ENCODE peak calls at places on chromosomes 3 and 15, in five cellular contexts. A is RWPE2; K is adrenal gland; G is CD8-positive, alpha-beta T cell; Q is nephron progenitor cell. U is an unnamed sample.

GRCh38 chr15:53559364-53560253 is 199.9 kb downstream of the WDR72 start:
- DNase-seq in A (no peak), K (no peak), G (no peak), Q (no peak), U (no peak)

GRCh38 chr3:177686671-177687070 is 489.4 kb upstream of the TBL1XR1 start:
- DNase-seq in A (no peak), K (no peak), G (no peak), Q (no peak), U (no peak)

GRCh38 chr3:102089904-102090492 is 240.7 kb downstream of the NFKBIZ start:
- DNase-seq in A (no peak), K (no peak), G (no peak), Q (peak), U (peak)

GRCh38 chr3:106257172-106257571 is 388.4 kb upstream of the CBLB start:
- DNase-seq in A (no peak), K (no peak), G (no peak), Q (no peak), U (no peak)

GRCh38 chr3:25262322-25262721 is 165.7 kb upstream of the RARB start:
- DNase-seq in A (no peak), K (no peak), G (no peak), Q (no peak), U (no peak)

GRCh38 chr3:72655758-72656157 is 192.5 kb downstream of the SHQ1 start:
- DNase-seq in A (no peak), K (no peak), G (no peak), Q (no peak), U (no peak)

GRCh38 chr15:78077860-78078187 is 313 bp upstream of the TBC1D2B start:
- DNase-seq in A (no peak), K (no peak), G (no peak), Q (no peak), U (no peak)

GRCh38 chr3:18946524-18946923 is 201.8 kb upstream of the KCNH8 start:
- DNase-seq in A (no peak), K (no peak), G (no peak), Q (no peak), U (no peak)

GRCh38 chr3:142028174-142028833 is 121.0 kb downstream of the TFDP2 start:
- DNase-seq in A (no peak), K (no peak), G (no peak), Q (peak), U (peak)

GRCh38 chr3:34727700-34728099 is 911.6 kb upstream of the ARPP21 start:
- DNase-seq in A (no peak), K (no peak), G (no peak), Q (no peak), U (no peak)

GRCh38 chr3:12869025-12869695 is 27.8 kb upstream of the RPL32 start:
- DNase-seq in A (no peak), K (peak), G (no peak), Q (peak), U (no peak)

GRCh38 chr3:54756330-54756731 is 171.5 kb downstream of the LRTM1 start:
- DNase-seq in A (no peak), K (no peak), G (no peak), Q (no peak), U (no peak)

GRCh38 chr3:126961791-126962461 is 21.0 kb upstream of the PLXNA1 start:
- DNase-seq in A (peak), K (peak), G (no peak), Q (no peak), U (no peak)

GRCh38 chr15:89376441-89376840 is 41.8 kb upstream of the POLG start:
- DNase-seq in A (no peak), K (no peak), G (no peak), Q (no peak), U (no peak)

GRCh38 chr15:63835211-63835568 is 1.4 kb upstream of the HERC1 start:
- DNase-seq in A (no peak), K (no peak), G (no peak), Q (no peak), U (no peak)

GRCh38 chr15:68798695-68799094 is 22.0 kb downstream of the ANP32A start:
- DNase-seq in A (no peak), K (no peak), G (no peak), Q (no peak), U (no peak)

GRCh38 chr15:90042766-90043525 is 41.8 kb downstream of the ZNF710 start:
- DNase-seq in A (peak), K (no peak), G (no peak), Q (no peak), U (no peak)

GRCh38 chr15:77630064-77630463 is 2.6 kb downstream of the LINGO1 start:
- DNase-seq in A (no peak), K (no peak), G (no peak), Q (no peak), U (no peak)

GRCh38 chr15:59833366-59833765 is 144.2 kb upstream of the BNIP2 start:
- DNase-seq in A (no peak), K (no peak), G (no peak), Q (no peak), U (no peak)

GRCh38 chr3:713225-713624 is 379.6 kb upstream of the CNTN6 start:
- DNase-seq in A (no peak), K (no peak), G (no peak), Q (no peak), U (no peak)

GRCh38 chr3:10547413-10547812 is 42.0 kb upstream of the ATP2B2 start:
- DNase-seq in A (no peak), K (no peak), G (no peak), Q (no peak), U (no peak)

GRCh38 chr3:196288141-196288460 is 575 bp upstream of the PCYT1A start:
- DNase-seq in A (no peak), K (no peak), G (no peak), Q (no peak), U (no peak)

GRCh38 chr3:187342255-187342654 is 25.9 kb upstream of the RTP4 start:
- DNase-seq in A (no peak), K (no peak), G (no peak), Q (no peak), U (no peak)

GRCh38 chr3:60013241-60013640 is 963.4 kb upstream of the CFAP20DC start:
- DNase-seq in A (no peak), K (no peak), G (no peak), Q (no peak), U (no peak)

GRCh38 chr15:34795267-34796081 is at the start of gene ACTC1:
- DNase-seq in A (peak), K (peak), G (no peak), Q (peak), U (peak)

GRCh38 chr3:60266444-60266843 is 984.8 kb downstream of the FHIT start:
- DNase-seq in A (no peak), K (no peak), G (no peak), Q (no peak), U (no peak)

GRCh38 chr3:7876741-7877297 is 624.8 kb upstream of the LMCD1 start:
- DNase-seq in A (no peak), K (no peak), G (peak), Q (no peak), U (no peak)

GRCh38 chr3:99846472-99846871 is 28.8 kb downstream of the CMSS1 start:
- DNase-seq in A (no peak), K (no peak), G (no peak), Q (no peak), U (peak)

GRCh38 chr3:100761951-100762350 is 52.7 kb downstream of the TFG start:
- DNase-seq in A (no peak), K (no peak), G (no peak), Q (no peak), U (no peak)

GRCh38 chr3:51798561-51798960 is 19.5 kb upstream of the IQCF6 start:
- DNase-seq in A (no peak), K (no peak), G (peak), Q (peak), U (no peak)

GRCh38 chr3:163273694-163274093 is 1777.1 kb downstream of the OTOL1 start:
- DNase-seq in A (no peak), K (no peak), G (no peak), Q (no peak), U (no peak)

GRCh38 chr3:82561759-82562158 is 800.3 kb upstream of the GBE1 start:
- DNase-seq in A (no peak), K (no peak), G (no peak), Q (no peak), U (no peak)

DNA sequence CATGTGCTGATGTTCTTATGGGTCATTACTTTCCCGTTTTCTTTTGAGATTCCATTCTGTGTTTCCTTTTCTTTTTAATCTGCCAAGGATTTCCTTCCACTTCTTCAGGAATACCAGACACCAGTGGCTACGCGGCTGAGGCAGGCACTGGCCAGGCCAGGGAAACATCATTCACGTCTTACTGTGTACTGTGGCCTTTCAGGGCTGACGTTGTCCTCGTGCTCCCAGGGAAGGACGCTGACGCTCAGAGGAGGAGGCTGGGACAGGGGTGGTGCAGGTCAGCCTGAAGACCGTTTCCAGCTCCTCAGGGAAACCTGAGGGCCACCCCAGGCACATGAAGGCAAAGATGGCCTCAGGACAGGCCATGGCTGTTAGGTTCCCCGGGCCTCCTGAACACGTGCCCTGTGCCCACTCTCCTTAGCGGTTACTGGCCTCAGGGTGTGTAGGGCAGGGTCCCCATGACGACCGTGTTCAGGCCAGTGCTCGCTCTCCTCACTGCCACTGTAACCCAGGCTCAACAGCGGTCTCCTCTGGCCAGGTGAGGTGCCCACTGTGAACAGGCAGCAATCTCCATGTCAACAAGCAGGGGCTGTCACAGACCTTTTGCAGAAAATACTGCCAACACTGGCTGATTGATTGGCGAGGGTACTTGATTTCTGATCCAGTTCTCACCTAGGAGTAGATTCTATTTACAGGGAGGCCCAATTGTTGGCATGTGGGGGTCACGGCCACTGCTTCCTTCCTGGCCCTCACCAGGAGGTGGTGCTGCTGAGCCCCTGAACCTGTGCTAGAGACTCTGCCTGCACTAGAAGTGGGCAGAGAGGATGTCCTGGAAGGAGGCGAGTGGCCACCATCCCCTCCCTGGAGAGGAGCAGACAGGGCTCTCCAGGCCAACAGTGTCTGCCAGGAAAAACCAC is 169.5 kb downstream of the ATP10A start:
- DNase-seq in A (no peak), K (no peak), G (no peak), Q (peak), U (peak)
- TF ChIP-seq CTCF in A (peak), K (peak), G (peak), Q (peak), U (peak)

DNA sequence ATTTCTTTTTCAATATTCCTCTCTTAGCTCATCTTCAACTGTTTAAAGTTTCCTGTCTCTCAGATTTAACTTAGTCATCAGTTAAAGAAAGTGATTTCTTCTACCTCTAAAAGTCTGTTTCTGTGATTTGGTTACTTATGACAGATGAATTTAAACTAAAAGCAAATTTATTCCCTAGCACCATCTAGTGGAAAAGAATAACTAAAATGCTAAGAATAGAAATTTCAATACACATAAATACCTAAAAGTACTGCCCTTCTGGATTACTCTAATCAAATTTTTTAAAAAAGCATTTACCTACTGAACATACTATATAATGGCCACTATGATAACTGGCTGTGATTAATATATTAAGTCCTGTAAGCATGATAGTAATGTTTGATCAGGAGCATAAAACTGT is 14.0 kb upstream of the ZCWPW2 start:
- DNase-seq in A (no peak), K (no peak), G (no peak), Q (no peak), U (no peak)
- TF ChIP-seq CTCF in A (peak), K (no peak), G (peak), Q (no peak), U (peak)

GRCh38 chr15:26841514-26841913 is 25.3 kb upstream of the GABRA5 start:
- DNase-seq in A (no peak), K (no peak), G (no peak), Q (no peak), U (no peak)

GRCh38 chr15:26844901-26845300 is 22.0 kb upstream of the GABRA5 start:
- DNase-seq in A (no peak), K (no peak), G (no peak), Q (no peak), U (no peak)

GRCh38 chr15:26842391-26842790 is 24.5 kb upstream of the GABRA5 start:
- DNase-seq in A (no peak), K (no peak), G (no peak), Q (no peak), U (no peak)

GRCh38 chr15:26841941-26842340 is 24.9 kb upstream of the GABRA5 start:
- DNase-seq in A (no peak), K (no peak), G (no peak), Q (no peak), U (no peak)

DNA sequence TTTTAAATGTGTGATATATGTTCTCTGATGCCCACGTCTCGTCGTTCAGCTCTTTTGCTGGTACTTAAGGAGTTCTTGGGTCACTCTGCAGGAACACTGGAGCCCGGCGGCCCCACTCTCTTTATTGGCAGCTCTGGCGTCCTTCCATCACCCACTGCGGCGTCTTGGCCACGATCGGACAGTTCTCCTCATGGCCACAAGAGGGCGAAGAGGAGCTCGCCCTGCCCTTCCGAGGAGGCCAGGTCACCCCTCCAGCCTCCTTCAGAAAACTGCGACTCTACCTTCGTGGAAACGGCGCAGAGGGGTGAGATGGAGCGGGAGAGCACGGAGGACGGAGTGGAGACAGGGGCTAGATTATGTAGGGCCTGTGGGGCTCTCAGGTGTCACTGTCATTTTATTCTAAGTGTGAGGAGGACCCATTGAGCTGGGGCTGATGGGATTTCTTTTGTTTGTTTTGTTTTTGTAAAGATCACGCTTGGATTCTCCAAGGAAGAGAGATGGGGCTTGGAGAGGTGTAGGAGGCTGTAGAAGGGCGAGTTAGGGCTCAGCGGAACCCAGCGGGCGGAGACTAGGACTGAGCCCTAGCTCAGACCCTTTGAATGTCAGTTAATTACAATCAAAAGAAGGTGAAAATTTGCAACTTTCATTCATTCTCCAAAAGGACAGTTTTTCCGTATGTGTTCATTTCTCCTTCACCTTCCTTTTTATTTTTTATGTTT is 28.0 kb upstream of the GABRA5 start:
- DNase-seq in A (no peak), K (no peak), G (no peak), Q (peak), U (no peak)
- TF ChIP-seq CTCF in A (peak), K (no peak), G (no peak), Q (peak), U (peak)

GRCh38 chr3:146325170-146325569 is 74.3 kb upstream of the PLSCR4 start:
- DNase-seq in A (no peak), K (no peak), G (no peak), Q (no peak), U (no peak)

GRCh38 chr3:146331967-146332366 is 81.1 kb upstream of the PLSCR4 start:
- DNase-seq in A (no peak), K (no peak), G (no peak), Q (no peak), U (no peak)

GRCh38 chr3:146322216-146322615 is 71.3 kb upstream of the PLSCR4 start:
- DNase-seq in A (no peak), K (no peak), G (no peak), Q (no peak), U (no peak)

DNA sequence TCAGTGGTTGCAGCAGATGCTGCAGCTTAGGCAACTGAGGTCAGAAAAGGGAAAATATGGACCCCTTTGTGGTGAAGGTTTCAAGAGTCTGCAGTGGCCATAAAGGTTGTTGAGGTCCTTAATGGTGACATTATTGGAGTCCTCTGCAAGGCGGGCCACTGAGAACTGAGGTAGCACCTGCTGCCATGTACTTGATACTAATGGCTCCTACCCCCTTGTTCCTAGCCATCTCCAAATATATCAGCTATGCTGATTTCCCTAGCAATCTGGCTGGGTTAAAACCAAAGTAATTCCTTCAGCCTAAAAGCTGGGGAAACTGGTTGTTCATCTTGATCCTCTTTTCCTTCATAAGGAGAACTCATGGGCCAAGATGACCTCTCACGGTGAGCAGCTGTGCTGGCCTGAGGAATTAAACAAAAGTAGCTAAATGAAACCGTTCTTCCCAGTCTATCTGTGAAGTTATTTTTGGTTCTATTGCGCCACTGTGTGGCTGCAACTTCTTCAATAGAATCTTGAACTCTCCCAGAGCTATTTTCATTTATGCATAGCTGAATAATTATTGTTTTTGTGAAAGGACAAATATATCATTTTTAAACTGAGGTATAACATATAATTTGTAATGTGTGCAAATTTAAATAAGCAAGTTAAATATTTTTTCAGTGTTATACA is 76.1 kb upstream of the PLSCR4 start:
- DNase-seq in A (no peak), K (peak), G (no peak), Q (no peak), U (peak)
- TF ChIP-seq CTCF in A (peak), K (peak), G (no peak), Q (no peak), U (peak)